ENCODE peak calls at places on chromosomes 16 and 17, in five cellular contexts. S is GM12878, M is K562, D is HepG2, R is SK-N-SH. L is an unnamed sample.
A peak's percentile ranks its signal among the peaks of the same experiment; 100 is the strongest.

GRCh38 chr16:86457621-86458456 is 52.5 kb upstream of the FOXF1 start:
- DNase-seq in M (no peak), D (no peak), R (no peak), S (no peak), L (no peak)

GRCh38 chr17:1460233-1460632 is 4.2 kb upstream of the CRK start:
- DNase-seq in S (no peak), M (no peak), R (no peak), D (peak; percentile 45), L (no peak)

GRCh38 chr17:6376901-6377300 is 58.0 kb downstream of the AIPL1 start:
- DNase-seq in R (no peak), S (no peak), D (no peak), M (no peak), L (no peak)

GRCh38 chr17:29870836-29871430 is 59.1 kb downstream of the SSH2 start:
- DNase-seq in S (no peak), R (no peak), D (no peak), M (no peak), L (no peak)

GRCh38 chr16:79286646-79287423 is 313.7 kb downstream of the MAF start:
- DNase-seq in M (no peak), R (no peak), D (no peak), S (peak; percentile 49), L (no peak)

GRCh38 chr16:66695935-66696668 is 441 bp downstream of the CMTM4 start:
- DNase-seq in R (no peak), D (no peak), M (peak; percentile 56), S (no peak), L (peak; percentile 79)

GRCh38 chr16:88691129-88691813 is 5.0 kb upstream of the SNAI3 start:
- DNase-seq in R (no peak), S (no peak), M (no peak), D (no peak), L (no peak)

GRCh38 chr17:7408341-7408740 is 696 bp downstream of the NLGN2 start:
- DNase-seq in R (no peak), S (no peak), D (no peak), M (no peak), L (no peak)

GRCh38 chr17:61833536-61834203 is 29.7 kb downstream of the BRIP1 start:
- DNase-seq in M (no peak), S (no peak), R (no peak), D (no peak), L (no peak)

GRCh38 chr17:39739020-39739884 is 1.5 kb downstream of the GRB7 start:
- DNase-seq in S (no peak), M (peak; percentile 54), R (peak; percentile 41), D (peak; percentile 100), L (peak; percentile 88)

GRCh38 chr17:55742272-55743102 is 8.4 kb upstream of the PCTP start:
- DNase-seq in S (no peak), R (no peak), D (peak; percentile 28), M (no peak), L (no peak)

GRCh38 chr16:64278196-64278595 is 843.7 kb downstream of the CDH11 start:
- DNase-seq in S (no peak), D (no peak), M (no peak), R (no peak), L (no peak)

GRCh38 chr16:31365131-31365865 is 10.3 kb downstream of the ITGAX start:
- DNase-seq in S (no peak), M (no peak), D (no peak), R (no peak), L (no peak)

GRCh38 chr16:81505011-81505660 is 60.5 kb downstream of the CMIP start:
- DNase-seq in S (peak; percentile 72), R (peak; percentile 69), D (no peak), M (peak; percentile 95), L (no peak)

GRCh38 chr17:31497994-31498826 is 106.7 kb downstream of the RAB11FIP4 start:
- DNase-seq in S (no peak), D (peak; percentile 81), R (no peak), M (peak; percentile 64), L (no peak)

GRCh38 chr16:19219836-19220235 is 51.8 kb downstream of the SYT17 start:
- DNase-seq in S (no peak), R (no peak), M (no peak), D (no peak), L (no peak)

GRCh38 chr16:81888520-81889394 is 109.7 kb downstream of the PLCG2 start:
- DNase-seq in M (no peak), S (no peak), R (no peak), D (peak; percentile 70), L (no peak)

GRCh38 chr16:12391974-12392373 is 411.7 kb downstream of the CPPED1 start:
- DNase-seq in D (no peak), S (no peak), M (no peak), R (no peak), L (no peak)

GRCh38 chr16:66605177-66605999 is 884 bp downstream of the CMTM3 start:
- DNase-seq in S (no peak), M (peak; percentile 77), D (peak; percentile 30), R (peak; percentile 80), L (peak; percentile 66)

GRCh38 chr16:85395207-85395912 is 217.8 kb upstream of the GSE1 start:
- DNase-seq in M (peak; percentile 79), S (peak; percentile 24), R (peak; percentile 94), D (peak; percentile 37), L (peak; percentile 49)

GRCh38 chr16:4123617-4124300 is 7.5 kb upstream of the ADCY9 start:
- DNase-seq in D (no peak), R (no peak), S (no peak), M (no peak), L (no peak)

GRCh38 chr17:40727447-40728231 is 24.1 kb upstream of the KRT24 start:
- DNase-seq in D (no peak), M (no peak), S (peak; percentile 41), R (no peak), L (no peak)

DNA sequence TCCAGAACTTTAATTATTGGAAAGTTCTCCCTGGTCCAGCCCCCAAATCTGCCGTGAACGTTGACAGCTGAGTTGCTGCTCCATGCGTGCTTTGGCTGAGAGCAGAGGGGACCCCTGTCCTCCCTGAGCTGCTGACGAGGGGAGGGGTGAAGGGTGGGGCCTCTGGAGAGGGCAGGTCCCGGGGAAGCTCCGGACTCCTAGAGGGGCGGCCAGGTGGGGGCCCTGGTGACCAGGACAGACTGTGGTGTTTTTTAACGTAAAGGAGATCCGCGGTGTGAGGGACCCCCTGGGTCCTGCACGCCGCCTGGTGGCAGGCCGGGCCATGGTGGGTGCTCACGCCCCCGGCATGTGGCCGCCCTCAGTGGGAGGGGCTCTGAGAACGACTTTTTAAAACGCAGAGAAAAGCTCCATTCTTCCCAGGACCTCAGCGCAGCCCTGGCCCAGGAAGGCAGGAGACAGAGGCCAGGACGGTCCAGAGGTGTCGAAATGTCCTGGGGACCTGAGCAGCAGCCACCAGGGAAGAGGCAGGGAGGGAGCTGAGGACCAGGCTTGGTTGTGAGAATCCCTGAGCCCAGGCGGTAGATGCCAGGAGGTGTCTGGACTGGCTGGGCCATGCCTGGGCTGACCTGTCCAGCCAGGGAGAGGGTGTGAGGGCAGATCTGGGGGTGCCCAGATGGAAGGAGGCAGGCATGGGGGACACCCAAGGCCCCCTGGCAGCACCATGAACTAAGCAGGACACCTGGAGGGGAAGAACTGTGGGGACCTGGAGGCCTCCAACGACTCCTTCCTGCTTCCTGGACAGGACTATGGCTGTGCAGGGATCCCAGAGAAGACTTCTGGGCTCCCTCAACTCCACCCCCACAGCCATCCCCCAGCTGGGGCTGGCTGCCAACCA is at the start of gene MC1R:
- DNase-seq in R (peak; percentile 72), M (peak; percentile 80), S (no peak), D (peak; percentile 88), L (no peak)
- TF ChIP-seq YY1 in R (no peak), M (no peak), S (no peak), D (peak; percentile 76), L (no peak)

DNA sequence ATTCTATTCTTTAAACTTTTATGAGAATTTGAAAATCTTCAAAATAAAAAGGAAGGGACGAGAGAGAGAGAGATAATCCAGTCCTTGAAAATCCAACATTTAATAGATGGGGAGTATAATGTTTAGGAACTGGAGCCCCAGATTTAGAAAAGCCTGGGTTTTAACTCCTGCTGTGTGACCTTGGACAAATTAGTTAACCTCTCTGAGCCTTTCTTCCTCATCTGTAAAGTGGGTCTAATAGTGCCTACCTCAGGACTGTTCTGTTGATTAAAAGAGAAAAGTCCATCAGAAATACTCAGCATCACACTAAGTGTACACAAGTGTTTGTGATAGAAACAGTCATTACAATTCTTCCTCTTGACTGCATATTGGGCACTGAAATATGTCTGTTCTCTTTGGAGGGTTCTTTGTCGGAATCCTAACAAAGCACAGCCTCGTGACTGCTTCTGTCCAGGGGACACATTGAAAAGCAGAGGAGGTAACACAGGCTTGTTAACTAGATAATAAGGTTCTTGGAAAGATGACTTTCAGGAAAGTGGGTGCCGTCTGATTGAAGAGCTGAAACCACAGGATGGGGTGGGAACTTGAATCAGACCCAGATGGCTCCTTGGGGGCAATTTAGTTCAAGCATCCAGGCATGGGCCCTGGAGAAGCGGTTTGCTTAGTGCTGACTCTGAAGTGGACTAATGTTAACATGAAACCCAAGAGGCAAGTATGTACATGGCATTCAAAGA is 128.2 kb downstream of the CLEC16A start:
- DNase-seq in R (no peak), D (no peak), M (peak; percentile 69), S (no peak), L (no peak)
- TF ChIP-seq GABPA in R (no peak), D (no peak), M (no peak), S (no peak), L (no peak)

GRCh38 chr17:8741771-8742170 is 2.9 kb downstream of the CCDC42 start:
- DNase-seq in S (no peak), M (no peak), D (no peak), R (no peak), L (no peak)

GRCh38 chr17:8739104-8739503 is 5.5 kb downstream of the CCDC42 start:
- DNase-seq in D (no peak), R (no peak), S (no peak), M (no peak), L (peak; percentile 72)

GRCh38 chr17:8742274-8742673 is 2.4 kb downstream of the CCDC42 start:
- DNase-seq in S (no peak), M (no peak), R (no peak), D (no peak), L (no peak)

GRCh38 chr17:8741366-8741765 is 3.3 kb downstream of the CCDC42 start:
- DNase-seq in M (no peak), S (no peak), R (no peak), D (no peak), L (no peak)

GRCh38 chr17:8740486-8740885 is 4.2 kb downstream of the CCDC42 start:
- DNase-seq in S (no peak), D (no peak), R (no peak), M (no peak), L (no peak)
- TF ChIP-seq YY1 in S (no peak), D (no peak), R (no peak), M (no peak), L (no peak)

DNA sequence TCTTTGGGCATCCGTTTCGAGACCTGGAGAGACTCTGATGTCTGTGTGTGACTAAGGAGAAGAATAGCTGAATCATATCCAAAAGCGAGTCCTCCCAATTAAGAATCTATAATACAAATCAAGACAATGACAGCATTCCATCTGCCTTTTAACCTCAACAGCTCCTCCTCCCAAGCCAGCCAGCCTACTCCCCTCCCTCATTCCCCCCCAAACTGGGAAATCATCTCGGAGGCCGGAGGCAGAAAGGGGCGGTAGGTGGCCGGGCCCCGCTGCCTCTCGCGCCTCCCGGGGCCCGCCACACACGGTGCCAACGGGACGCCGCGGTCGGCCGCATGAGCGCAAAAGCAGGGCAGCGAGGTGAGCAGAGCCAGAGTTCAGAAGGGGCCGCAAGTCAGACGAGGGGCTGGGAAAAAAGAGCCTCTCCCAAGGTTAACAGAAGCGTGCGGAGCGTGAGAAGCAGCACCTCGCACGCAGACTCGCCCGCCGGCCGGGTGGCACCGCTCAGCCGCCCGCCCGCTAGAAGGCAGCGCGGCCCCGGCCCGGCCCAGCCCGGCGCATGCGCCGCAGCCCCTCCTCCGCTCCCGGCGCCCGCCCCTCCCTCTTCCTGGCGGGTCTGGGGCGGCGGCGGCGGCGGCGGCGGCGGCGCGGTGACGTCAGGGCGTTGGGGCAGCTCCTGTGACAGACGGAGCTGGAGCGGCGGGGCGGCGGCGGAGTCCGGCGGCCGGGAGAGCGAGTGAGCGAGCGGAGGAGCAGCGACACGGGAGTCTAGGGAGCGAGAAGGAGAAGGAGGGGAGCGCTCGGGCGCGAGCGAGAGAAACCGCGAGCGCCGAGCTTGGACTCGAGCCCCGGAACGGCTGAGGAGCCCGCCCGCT is at the start of gene PAFAH1B1:
- DNase-seq in R (peak; percentile 99), M (peak; percentile 96), S (peak; percentile 24), D (peak; percentile 78), L (peak; percentile 96)
- TF ChIP-seq GABPA in R (no peak), M (peak; percentile 35), S (no peak), D (no peak), L (no peak)